ENCODE peak calls at places on chromosomes 16 and 17, in five cellular contexts. One of them, this sample, is unnamed.

GRCh38 chr16:48003226-48003907 is 152.4 kb downstream of the ABCC12 start:
- DNase-seq in nephron progenitor cell: peak; percentile 66
- DNase-seq in AG04450: no peak
- DNase-seq in sigmoid colon: no peak
- DNase-seq in glutamatergic neuron: no peak
- DNase-seq in this sample: no peak

GRCh38 chr17:46044286-46044928 is 45.4 kb downstream of the STH start:
- DNase-seq in nephron progenitor cell: peak; percentile 38
- DNase-seq in AG04450: peak; percentile 82
- DNase-seq in sigmoid colon: peak; percentile 92
- DNase-seq in glutamatergic neuron: peak; percentile 45
- DNase-seq in this sample: peak; percentile 48

GRCh38 chr17:32627233-32628008 is 140.6 kb downstream of the CDK5R1 start:
- DNase-seq in nephron progenitor cell: peak; percentile 22
- DNase-seq in AG04450: no peak
- DNase-seq in sigmoid colon: no peak
- DNase-seq in glutamatergic neuron: peak; percentile 76
- DNase-seq in this sample: peak; percentile 26

GRCh38 chr17:44062871-44063270 is 3.6 kb downstream of the LSM12 start:
- DNase-seq in nephron progenitor cell: no peak
- DNase-seq in AG04450: no peak
- DNase-seq in sigmoid colon: no peak
- DNase-seq in glutamatergic neuron: no peak
- DNase-seq in this sample: no peak

GRCh38 chr17:65017375-65017774 is 39.2 kb downstream of the GNA13 start:
- DNase-seq in nephron progenitor cell: no peak
- DNase-seq in AG04450: no peak
- DNase-seq in sigmoid colon: no peak
- DNase-seq in glutamatergic neuron: no peak
- DNase-seq in this sample: no peak

GRCh38 chr17:59769891-59770290 is 62.4 kb downstream of the VMP1 start:
- DNase-seq in nephron progenitor cell: no peak
- DNase-seq in AG04450: no peak
- DNase-seq in sigmoid colon: no peak
- DNase-seq in glutamatergic neuron: no peak
- DNase-seq in this sample: no peak

GRCh38 chr16:85420501-85421337 is 192.4 kb upstream of the GSE1 start:
- DNase-seq in nephron progenitor cell: peak; percentile 81
- DNase-seq in AG04450: no peak
- DNase-seq in sigmoid colon: peak; percentile 72
- DNase-seq in glutamatergic neuron: peak; percentile 86
- DNase-seq in this sample: peak; percentile 72

GRCh38 chr17:68431661-68432071 is 25.6 kb downstream of the WIPI1 start:
- DNase-seq in nephron progenitor cell: peak; percentile 29
- DNase-seq in AG04450: no peak
- DNase-seq in sigmoid colon: no peak
- DNase-seq in glutamatergic neuron: peak; percentile 34
- DNase-seq in this sample: peak; percentile 25

GRCh38 chr16:58732545-58733247 is 1.4 kb downstream of the GOT2 start:
- DNase-seq in nephron progenitor cell: no peak
- DNase-seq in AG04450: no peak
- DNase-seq in sigmoid colon: no peak
- DNase-seq in glutamatergic neuron: no peak
- DNase-seq in this sample: no peak

GRCh38 chr17:43171761-43172487 is 910 bp downstream of the NBR1 start:
- DNase-seq in nephron progenitor cell: no peak
- DNase-seq in AG04450: peak; percentile 87
- DNase-seq in sigmoid colon: peak; percentile 80
- DNase-seq in glutamatergic neuron: no peak
- DNase-seq in this sample: no peak

GRCh38 chr16:35734728-35735402 is 2275.5 kb downstream of the TP53TG3F start:
- DNase-seq in nephron progenitor cell: no peak
- DNase-seq in AG04450: no peak
- DNase-seq in sigmoid colon: no peak
- DNase-seq in glutamatergic neuron: no peak
- DNase-seq in this sample: no peak

GRCh38 chr16:83651871-83652270 is 155.9 kb upstream of the HSBP1 start:
- DNase-seq in nephron progenitor cell: no peak
- DNase-seq in AG04450: no peak
- DNase-seq in sigmoid colon: no peak
- DNase-seq in glutamatergic neuron: no peak
- DNase-seq in this sample: no peak

GRCh38 chr17:35148144-35148543 is 527 bp downstream of the UNC45B start:
- DNase-seq in nephron progenitor cell: no peak
- DNase-seq in AG04450: no peak
- DNase-seq in sigmoid colon: no peak
- DNase-seq in glutamatergic neuron: no peak
- DNase-seq in this sample: no peak

GRCh38 chr16:53372942-53373871 is 61.1 kb upstream of the RBL2 start:
- DNase-seq in nephron progenitor cell: no peak
- DNase-seq in AG04450: no peak
- DNase-seq in sigmoid colon: no peak
- DNase-seq in glutamatergic neuron: peak; percentile 36
- DNase-seq in this sample: no peak

GRCh38 chr16:58511933-58512815 is 3.1 kb upstream of the SETD6 start:
- DNase-seq in nephron progenitor cell: peak; percentile 87
- DNase-seq in AG04450: peak; percentile 16
- DNase-seq in sigmoid colon: peak; percentile 80
- DNase-seq in glutamatergic neuron: peak; percentile 90
- DNase-seq in this sample: peak; percentile 84

GRCh38 chr16:85715169-85716015 is 26.6 kb upstream of the GINS2 start:
- DNase-seq in nephron progenitor cell: no peak
- DNase-seq in AG04450: no peak
- DNase-seq in sigmoid colon: no peak
- DNase-seq in glutamatergic neuron: no peak
- DNase-seq in this sample: no peak

GRCh38 chr16:52184336-52184735 is 362.6 kb downstream of the TOX3 start:
- DNase-seq in nephron progenitor cell: no peak
- DNase-seq in AG04450: no peak
- DNase-seq in sigmoid colon: no peak
- DNase-seq in glutamatergic neuron: no peak
- DNase-seq in this sample: no peak

GRCh38 chr17:28385037-28385797 is 13.7 kb downstream of the SARM1 start:
- DNase-seq in nephron progenitor cell: no peak
- DNase-seq in AG04450: no peak
- DNase-seq in sigmoid colon: no peak
- DNase-seq in glutamatergic neuron: no peak
- DNase-seq in this sample: no peak

GRCh38 chr17:66863820-66864219 is 28.9 kb downstream of the CACNG5 start:
- DNase-seq in nephron progenitor cell: no peak
- DNase-seq in AG04450: no peak
- DNase-seq in sigmoid colon: no peak
- DNase-seq in glutamatergic neuron: no peak
- DNase-seq in this sample: no peak

GRCh38 chr17:75831032-75831567 is 13.1 kb downstream of the UNC13D start:
- DNase-seq in nephron progenitor cell: no peak
- DNase-seq in AG04450: no peak
- DNase-seq in sigmoid colon: no peak
- DNase-seq in glutamatergic neuron: no peak
- DNase-seq in this sample: no peak

GRCh38 chr17:75829747-75830146 is 14.5 kb downstream of the UNC13D start:
- DNase-seq in nephron progenitor cell: no peak
- DNase-seq in AG04450: no peak
- DNase-seq in sigmoid colon: no peak
- DNase-seq in glutamatergic neuron: no peak
- DNase-seq in this sample: no peak

GRCh38 chr17:75828741-75829140 is 15.5 kb downstream of the UNC13D start:
- DNase-seq in nephron progenitor cell: no peak
- DNase-seq in AG04450: no peak
- DNase-seq in sigmoid colon: no peak
- DNase-seq in glutamatergic neuron: no peak
- DNase-seq in this sample: no peak

GRCh38 chr17:75832164-75832651 is 12.0 kb downstream of the UNC13D start:
- DNase-seq in nephron progenitor cell: no peak
- DNase-seq in AG04450: no peak
- DNase-seq in sigmoid colon: peak; percentile 87
- DNase-seq in glutamatergic neuron: no peak
- DNase-seq in this sample: no peak

GRCh38 chr17:75830168-75831031 is 13.8 kb downstream of the UNC13D start:
- DNase-seq in nephron progenitor cell: peak; percentile 66
- DNase-seq in AG04450: no peak
- DNase-seq in sigmoid colon: peak; percentile 63
- DNase-seq in glutamatergic neuron: peak; percentile 84
- DNase-seq in this sample: peak; percentile 69
- TF ChIP-seq CTCF in nephron progenitor cell: peak; percentile 53
- TF ChIP-seq CTCF in AG04450: peak; percentile 53
- TF ChIP-seq CTCF in sigmoid colon: no peak
- TF ChIP-seq CTCF in glutamatergic neuron: peak; percentile 83
- TF ChIP-seq CTCF in this sample: peak; percentile 59

GRCh38 chr17:75793453-75793852 is 8.8 kb downstream of the UNK start:
- DNase-seq in nephron progenitor cell: no peak
- DNase-seq in AG04450: no peak
- DNase-seq in sigmoid colon: no peak
- DNase-seq in glutamatergic neuron: no peak
- DNase-seq in this sample: no peak

GRCh38 chr17:75795820-75796607 is 11.4 kb downstream of the UNK start:
- DNase-seq in nephron progenitor cell: no peak
- DNase-seq in AG04450: no peak
- DNase-seq in sigmoid colon: peak; percentile 32
- DNase-seq in glutamatergic neuron: no peak
- DNase-seq in this sample: no peak

GRCh38 chr17:75799402-75799801 is 14.8 kb downstream of the UNK start:
- DNase-seq in nephron progenitor cell: no peak
- DNase-seq in AG04450: no peak
- DNase-seq in sigmoid colon: no peak
- DNase-seq in glutamatergic neuron: no peak
- DNase-seq in this sample: no peak
- TF ChIP-seq CTCF in nephron progenitor cell: no peak
- TF ChIP-seq CTCF in AG04450: no peak
- TF ChIP-seq CTCF in sigmoid colon: no peak
- TF ChIP-seq CTCF in glutamatergic neuron: no peak
- TF ChIP-seq CTCF in this sample: no peak

DNA sequence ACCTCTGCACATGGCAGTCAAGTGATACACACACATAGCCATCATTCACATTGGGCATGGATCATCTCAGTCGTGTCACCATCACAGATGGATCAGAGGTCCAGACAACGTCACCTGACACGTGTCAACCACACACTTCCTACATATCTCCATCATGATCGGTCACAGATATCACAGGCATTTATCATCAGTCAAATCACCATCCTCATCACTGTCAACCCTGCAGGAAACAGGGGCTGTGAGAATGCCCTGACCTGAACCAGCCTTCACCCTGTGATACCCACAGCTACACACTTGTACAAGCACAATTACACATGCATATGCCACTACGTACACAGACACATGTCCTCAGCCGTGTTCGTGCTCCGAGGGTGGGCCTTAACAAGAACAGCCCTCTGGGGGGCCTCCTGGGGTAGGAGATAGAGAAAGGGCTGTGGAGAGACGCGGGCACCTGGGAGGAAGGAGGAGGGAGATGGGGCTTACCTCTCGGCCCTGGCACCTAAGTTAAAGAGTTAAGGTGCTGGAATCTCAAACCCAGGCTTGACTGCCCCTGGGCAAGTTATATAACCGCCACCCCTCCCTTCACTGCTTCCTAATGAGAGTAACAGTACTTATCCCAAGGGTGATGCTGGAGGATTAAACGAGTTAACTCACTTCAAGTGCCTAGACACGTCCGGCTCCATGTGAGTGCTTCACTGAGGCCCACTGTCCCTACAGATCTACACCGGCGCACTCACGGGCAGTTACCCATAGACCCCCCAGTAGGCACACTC is 1.1 kb downstream of the SLC12A4 start:
- DNase-seq in nephron progenitor cell: no peak
- DNase-seq in AG04450: no peak
- DNase-seq in sigmoid colon: no peak
- DNase-seq in glutamatergic neuron: no peak
- DNase-seq in this sample: no peak
- TF ChIP-seq CTCF in nephron progenitor cell: no peak
- TF ChIP-seq CTCF in AG04450: no peak
- TF ChIP-seq CTCF in sigmoid colon: no peak
- TF ChIP-seq CTCF in glutamatergic neuron: no peak
- TF ChIP-seq CTCF in this sample: no peak

GRCh38 chr16:19901164-19901563 is 16.5 kb upstream of the GPRC5B start:
- DNase-seq in nephron progenitor cell: no peak
- DNase-seq in AG04450: no peak
- DNase-seq in sigmoid colon: no peak
- DNase-seq in glutamatergic neuron: no peak
- DNase-seq in this sample: no peak

GRCh38 chr16:19898166-19898565 is 13.5 kb upstream of the GPRC5B start:
- DNase-seq in nephron progenitor cell: no peak
- DNase-seq in AG04450: no peak
- DNase-seq in sigmoid colon: no peak
- DNase-seq in glutamatergic neuron: no peak
- DNase-seq in this sample: no peak

GRCh38 chr16:19898924-19899604 is 14.4 kb upstream of the GPRC5B start:
- DNase-seq in nephron progenitor cell: peak; percentile 67
- DNase-seq in AG04450: no peak
- DNase-seq in sigmoid colon: no peak
- DNase-seq in glutamatergic neuron: peak; percentile 64
- DNase-seq in this sample: peak; percentile 75

GRCh38 chr16:19899605-19899955 is 14.9 kb upstream of the GPRC5B start:
- DNase-seq in nephron progenitor cell: no peak
- DNase-seq in AG04450: no peak
- DNase-seq in sigmoid colon: no peak
- DNase-seq in glutamatergic neuron: no peak
- DNase-seq in this sample: no peak

DNA sequence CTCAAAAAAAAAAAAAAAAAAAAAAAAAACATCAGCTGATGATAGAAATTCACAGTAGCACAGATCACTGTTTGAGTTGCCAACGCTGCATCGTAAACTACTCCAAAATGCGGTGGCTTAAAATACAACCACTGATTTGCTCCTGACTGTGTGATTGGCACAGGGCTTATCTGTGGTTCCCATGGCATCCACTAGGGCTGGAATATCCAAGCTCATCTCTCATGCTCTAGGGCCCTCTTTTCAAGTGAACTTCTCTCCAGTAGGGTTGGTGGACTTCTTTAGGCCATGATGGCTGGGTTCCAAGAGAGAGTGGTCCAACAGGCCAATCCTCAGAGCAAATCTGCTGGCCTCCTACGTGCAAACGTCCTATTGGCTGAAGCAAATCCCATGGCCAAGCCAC is 15.9 kb upstream of the GPRC5B start:
- DNase-seq in nephron progenitor cell: no peak
- DNase-seq in AG04450: no peak
- DNase-seq in sigmoid colon: no peak
- DNase-seq in glutamatergic neuron: no peak
- DNase-seq in this sample: no peak
- TF ChIP-seq CTCF in nephron progenitor cell: no peak
- TF ChIP-seq CTCF in AG04450: peak; percentile 13
- TF ChIP-seq CTCF in sigmoid colon: no peak
- TF ChIP-seq CTCF in glutamatergic neuron: no peak
- TF ChIP-seq CTCF in this sample: peak; percentile 20

GRCh38 chr16:57026778-57027062 is 37.4 kb downstream of the NLRC5 start:
- DNase-seq in nephron progenitor cell: no peak
- DNase-seq in AG04450: no peak
- DNase-seq in sigmoid colon: no peak
- DNase-seq in glutamatergic neuron: no peak
- DNase-seq in this sample: no peak

GRCh38 chr16:57024894-57025680 is 35.7 kb downstream of the NLRC5 start:
- DNase-seq in nephron progenitor cell: no peak
- DNase-seq in AG04450: no peak
- DNase-seq in sigmoid colon: peak; percentile 60
- DNase-seq in glutamatergic neuron: no peak
- DNase-seq in this sample: no peak

GRCh38 chr16:57028086-57028485 is 38.7 kb downstream of the NLRC5 start:
- DNase-seq in nephron progenitor cell: no peak
- DNase-seq in AG04450: no peak
- DNase-seq in sigmoid colon: no peak
- DNase-seq in glutamatergic neuron: no peak
- DNase-seq in this sample: no peak

GRCh38 chr16:57027067-57027466 is 37.7 kb downstream of the NLRC5 start:
- DNase-seq in nephron progenitor cell: no peak
- DNase-seq in AG04450: no peak
- DNase-seq in sigmoid colon: no peak
- DNase-seq in glutamatergic neuron: no peak
- DNase-seq in this sample: no peak

GRCh38 chr16:57025941-57026777 is 36.8 kb downstream of the NLRC5 start:
- DNase-seq in nephron progenitor cell: no peak
- DNase-seq in AG04450: no peak
- DNase-seq in sigmoid colon: peak; percentile 60
- DNase-seq in glutamatergic neuron: no peak
- DNase-seq in this sample: no peak
- TF ChIP-seq CTCF in nephron progenitor cell: no peak
- TF ChIP-seq CTCF in AG04450: no peak
- TF ChIP-seq CTCF in sigmoid colon: no peak
- TF ChIP-seq CTCF in glutamatergic neuron: no peak
- TF ChIP-seq CTCF in this sample: no peak